ENCODE peak calls at places on chromosomes 16 and 17, in five cellular contexts. One of them, this sample, is unnamed.

GRCh38 chr17:65633988-65634387 is 72.5 kb upstream of the AXIN2 start:
- DNase-seq in NCI-H345: peak; percentile 19
- DNase-seq in stimulated activated CD4-positive, alpha-beta T cell treated with anti-CD3 and anti-CD28 coated beads, Interleukin-1b, Interleukin-23, amount 100 ng/mL, for 24 hours: no peak
- DNase-seq in neural progenitor cell: no peak
- DNase-seq in right cardiac atrium: no peak
- DNase-seq in this sample: peak; percentile 24

GRCh38 chr17:80348551-80349436 is 66.2 kb upstream of the ENDOV start:
- DNase-seq in NCI-H345: no peak
- DNase-seq in right cardiac atrium: no peak
- DNase-seq in stimulated activated CD4-positive, alpha-beta T cell treated with anti-CD3 and anti-CD28 coated beads, Interleukin-1b, Interleukin-23, amount 100 ng/mL, for 24 hours: no peak
- DNase-seq in neural progenitor cell: no peak
- DNase-seq in this sample: no peak

GRCh38 chr17:80920406-80920805 is 71.2 kb upstream of the CHMP6 start:
- DNase-seq in right cardiac atrium: no peak
- DNase-seq in NCI-H345: no peak
- DNase-seq in neural progenitor cell: no peak
- DNase-seq in stimulated activated CD4-positive, alpha-beta T cell treated with anti-CD3 and anti-CD28 coated beads, Interleukin-1b, Interleukin-23, amount 100 ng/mL, for 24 hours: no peak
- DNase-seq in this sample: no peak

GRCh38 chr17:30520882-30521281 is 43.7 kb downstream of the GOSR1 start:
- DNase-seq in NCI-H345: no peak
- DNase-seq in stimulated activated CD4-positive, alpha-beta T cell treated with anti-CD3 and anti-CD28 coated beads, Interleukin-1b, Interleukin-23, amount 100 ng/mL, for 24 hours: no peak
- DNase-seq in right cardiac atrium: no peak
- DNase-seq in neural progenitor cell: no peak
- DNase-seq in this sample: no peak

GRCh38 chr16:14525021-14525420 is 105.0 kb downstream of the PARN start:
- DNase-seq in stimulated activated CD4-positive, alpha-beta T cell treated with anti-CD3 and anti-CD28 coated beads, Interleukin-1b, Interleukin-23, amount 100 ng/mL, for 24 hours: no peak
- DNase-seq in right cardiac atrium: no peak
- DNase-seq in neural progenitor cell: no peak
- DNase-seq in NCI-H345: no peak
- DNase-seq in this sample: no peak

GRCh38 chr17:40859536-40859935 is 7.5 kb downstream of the KRT12 start:
- DNase-seq in stimulated activated CD4-positive, alpha-beta T cell treated with anti-CD3 and anti-CD28 coated beads, Interleukin-1b, Interleukin-23, amount 100 ng/mL, for 24 hours: no peak
- DNase-seq in neural progenitor cell: no peak
- DNase-seq in NCI-H345: no peak
- DNase-seq in right cardiac atrium: no peak
- DNase-seq in this sample: peak; percentile 11

GRCh38 chr16:49952386-49952785 is 72.6 kb upstream of the CNEP1R1 start:
- DNase-seq in stimulated activated CD4-positive, alpha-beta T cell treated with anti-CD3 and anti-CD28 coated beads, Interleukin-1b, Interleukin-23, amount 100 ng/mL, for 24 hours: no peak
- DNase-seq in right cardiac atrium: no peak
- DNase-seq in neural progenitor cell: no peak
- DNase-seq in NCI-H345: no peak
- DNase-seq in this sample: no peak

GRCh38 chr16:9670058-9670457 is 512.2 kb downstream of the GRIN2A start:
- DNase-seq in NCI-H345: no peak
- DNase-seq in stimulated activated CD4-positive, alpha-beta T cell treated with anti-CD3 and anti-CD28 coated beads, Interleukin-1b, Interleukin-23, amount 100 ng/mL, for 24 hours: no peak
- DNase-seq in right cardiac atrium: no peak
- DNase-seq in neural progenitor cell: peak; percentile 57
- DNase-seq in this sample: no peak

GRCh38 chr17:521168-521525 is 168.5 kb upstream of the RPH3AL start:
- DNase-seq in neural progenitor cell: no peak
- DNase-seq in stimulated activated CD4-positive, alpha-beta T cell treated with anti-CD3 and anti-CD28 coated beads, Interleukin-1b, Interleukin-23, amount 100 ng/mL, for 24 hours: no peak
- DNase-seq in right cardiac atrium: no peak
- DNase-seq in NCI-H345: no peak
- DNase-seq in this sample: no peak

GRCh38 chr16:66508261-66508913 is 41.5 kb downstream of the TK2 start:
- DNase-seq in NCI-H345: no peak
- DNase-seq in stimulated activated CD4-positive, alpha-beta T cell treated with anti-CD3 and anti-CD28 coated beads, Interleukin-1b, Interleukin-23, amount 100 ng/mL, for 24 hours: no peak
- DNase-seq in right cardiac atrium: no peak
- DNase-seq in neural progenitor cell: no peak
- DNase-seq in this sample: peak; percentile 97

GRCh38 chr17:81536299-81537290 is 8.4 kb downstream of the FSCN2 start:
- DNase-seq in neural progenitor cell: peak; percentile 52
- DNase-seq in right cardiac atrium: no peak
- DNase-seq in NCI-H345: no peak
- DNase-seq in stimulated activated CD4-positive, alpha-beta T cell treated with anti-CD3 and anti-CD28 coated beads, Interleukin-1b, Interleukin-23, amount 100 ng/mL, for 24 hours: no peak
- DNase-seq in this sample: no peak

This sample was measured in fibroblast of the aortic adventitia.